ENCODE peak calls at places on chromosomes 2 and 18, in five cellular contexts. M is A549, O is endothelial cell of umbilical vein, X is HepG2, K is GM12878. C is an unnamed sample.
A peak's percentile ranks its signal among the peaks of the same experiment; 100 is the strongest.

GRCh38 chr2:233446616-233447305 is 92.5 kb downstream of the DGKD start:
- DNase-seq in M (no peak), K (no peak), O (no peak), X (no peak), C (no peak)

GRCh38 chr2:113694438-113694837 is 62.0 kb downstream of the SLC35F5 start:
- DNase-seq in M (no peak), X (no peak), O (no peak), K (no peak), C (no peak)

GRCh38 chr2:10454505-10454904 is 6.4 kb upstream of the ODC1 start:
- DNase-seq in M (no peak), O (no peak), K (no peak), X (no peak), C (no peak)

GRCh38 chr2:174778479-174778962 is 14.2 kb upstream of the CHRNA1 start:
- DNase-seq in X (peak; percentile 55), K (peak; percentile 50), M (no peak), O (no peak), C (peak; percentile 84)

GRCh38 chr2:231568098-231568784 is 24.4 kb upstream of the TEX44 start:
- DNase-seq in K (no peak), X (no peak), O (no peak), M (no peak), C (no peak)

GRCh38 chr2:67871696-67872320 is 191.0 kb downstream of the C1D start:
- DNase-seq in K (no peak), O (peak; percentile 84), M (no peak), X (no peak), C (no peak)

GRCh38 chr2:209619782-209620181 is 151.8 kb upstream of the UNC80 start:
- DNase-seq in K (no peak), M (no peak), X (no peak), O (peak; percentile 12), C (peak; percentile 88)

GRCh38 chr2:210616074-210616473 is 59.7 kb downstream of the CPS1 start:
- DNase-seq in X (no peak), M (no peak), K (no peak), O (no peak), C (no peak)

GRCh38 chr2:135798762-135799161 is 38.2 kb downstream of the LCT start:
- DNase-seq in O (peak; percentile 15), X (no peak), K (no peak), M (no peak), C (no peak)

GRCh38 chr2:133346654-133347053 is 221.6 kb downstream of the NCKAP5 start:
- DNase-seq in X (no peak), K (no peak), O (no peak), M (no peak), C (no peak)

GRCh38 chr2:242040303-242040655 is 170.8 kb downstream of the RTP5 start:
- DNase-seq in M (no peak), K (no peak), X (no peak), O (no peak), C (no peak)

GRCh38 chr2:205463626-205464025 is 218.7 kb upstream of the NRP2 start:
- DNase-seq in K (no peak), M (no peak), O (no peak), X (no peak), C (no peak)

GRCh38 chr2:240351826-240352426 is 83.5 kb upstream of the GPC1 start:
- DNase-seq in O (no peak), X (no peak), M (no peak), K (no peak), C (no peak)

GRCh38 chr18:49021433-49022129 is 70.8 kb upstream of the SMAD7 start:
- DNase-seq in X (peak; percentile 82), O (peak; percentile 19), M (no peak), K (peak; percentile 15), C (peak; percentile 71)

GRCh38 chr2:239793851-239794250 is 231.3 kb downstream of the NDUFA10 start:
- DNase-seq in M (no peak), O (no peak), X (peak; percentile 24), K (no peak), C (no peak)

GRCh38 chr2:169513926-169514325 is 4.4 kb downstream of the KLHL41 start:
- DNase-seq in K (no peak), X (peak; percentile 30), M (no peak), O (no peak), C (no peak)

GRCh38 chr2:29921560-29921915 is at the start of gene ALK:
- DNase-seq in M (peak; percentile 87), K (no peak), O (peak; percentile 58), X (peak; percentile 13), C (peak; percentile 77)

GRCh38 chr18:59950215-59950944 is 50.6 kb downstream of the PMAIP1 start:
- DNase-seq in K (no peak), X (no peak), M (no peak), O (no peak), C (no peak)

GRCh38 chr2:25197336-25198208 is 29.2 kb upstream of the POMC start:
- DNase-seq in K (no peak), M (no peak), O (no peak), X (no peak), C (no peak)

GRCh38 chr2:147374410-147374811 is 470.4 kb upstream of the ACVR2A start:
- DNase-seq in M (no peak), K (no peak), X (no peak), O (no peak), C (no peak)

GRCh38 chr2:187819624-187820023 is 265.4 kb upstream of the TFPI start:
- DNase-seq in M (no peak), K (no peak), O (no peak), X (peak; percentile 35), C (no peak)

GRCh38 chr2:156322103-156322671 is 10.3 kb downstream of the NR4A2 start:
- DNase-seq in M (no peak), K (no peak), O (no peak), X (no peak), C (no peak)

GRCh38 chr18:49094136-49094535 is 143.4 kb upstream of the SMAD7 start:
- DNase-seq in M (no peak), K (no peak), O (no peak), X (no peak), C (no peak)

GRCh38 chr2:180208841-180209240 is 201.7 kb upstream of the CWC22 start:
- DNase-seq in O (no peak), X (no peak), K (no peak), M (no peak), C (no peak)

GRCh38 chr18:71398530-71398929 is 1109.7 kb downstream of the SOCS6 start:
- DNase-seq in K (no peak), X (peak; percentile 1), O (peak; percentile 35), M (no peak), C (peak; percentile 40)

GRCh38 chr2:233147136-233147828 is 87.1 kb downstream of the INPP5D start:
- DNase-seq in M (no peak), O (no peak), K (no peak), X (no peak), C (no peak)

GRCh38 chr2:145744541-145745386 is 1224.8 kb upstream of the ZEB2 start:
- DNase-seq in X (no peak), K (no peak), M (no peak), O (peak; percentile 66), C (peak; percentile 62)

GRCh38 chr2:220614064-220614463 is 958.0 kb downstream of the EPHA4 start:
- DNase-seq in K (no peak), M (no peak), O (no peak), X (no peak), C (no peak)

GRCh38 chr2:66674087-66674486 is 239.2 kb downstream of the MEIS1 start:
- DNase-seq in X (no peak), M (no peak), K (no peak), O (no peak), C (no peak)

GRCh38 chr2:222791946-222792649 is 68.7 kb upstream of the ACSL3 start:
- DNase-seq in K (no peak), M (no peak), O (peak; percentile 64), X (no peak), C (peak; percentile 50)
- TF ChIP-seq MYC in K (no peak), M (no peak), O (no peak), X (no peak), C (no peak)

GRCh38 chr18:11826836-11827235 is 24.4 kb upstream of the CHMP1B start:
- DNase-seq in O (no peak), K (no peak), M (no peak), X (peak; percentile 34), C (no peak)
- TF ChIP-seq CTCF in O (no peak), K (no peak), M (no peak), X (peak; percentile 82), C (no peak)

DNA sequence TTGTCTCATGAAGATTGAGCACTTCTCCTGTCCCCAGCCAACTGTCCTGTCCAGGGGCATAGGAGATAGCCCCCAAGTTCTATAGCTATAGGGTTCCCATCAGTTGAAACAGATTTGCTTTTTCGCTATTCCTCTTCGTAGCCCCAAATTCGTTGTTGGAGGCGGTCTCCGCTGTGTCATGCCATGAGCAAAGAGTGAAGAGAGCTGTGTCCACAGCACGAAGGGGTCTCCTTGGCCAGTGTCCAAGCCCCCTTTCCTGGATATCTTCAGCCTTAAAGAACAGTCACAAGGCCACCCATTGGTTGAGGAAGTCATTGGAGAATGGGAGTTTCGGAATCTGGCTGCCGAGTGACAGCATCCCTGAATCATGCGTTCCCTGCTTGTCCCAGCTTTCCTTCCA is 21.0 kb downstream of the IGFBP5 start:
- DNase-seq in X (no peak), M (no peak), O (no peak), K (no peak), C (no peak)
- TF ChIP-seq POLR2A in X (no peak), M (no peak), O (no peak), K (no peak), C (no peak)

GRCh38 chr2:105369777-105370690 is 28.8 kb downstream of the FHL2 start:
- DNase-seq in M (peak; percentile 58), X (peak; percentile 68), O (peak; percentile 85), K (peak; percentile 55), C (peak; percentile 91)
- TF ChIP-seq MYC in M (peak; percentile 37), X (peak; percentile 50), O (peak; percentile 55), K (no peak), C (peak; percentile 58)

GRCh38 chr2:70190413-70191243 is at the start of gene C2orf42:
- DNase-seq in O (peak; percentile 98), K (peak; percentile 97), X (peak; percentile 98), M (peak; percentile 99), C (peak; percentile 99)
- TF ChIP-seq CTCF in O (peak; percentile 23), K (peak; percentile 14), X (peak; percentile 54), M (no peak), C (peak; percentile 24)

DNA sequence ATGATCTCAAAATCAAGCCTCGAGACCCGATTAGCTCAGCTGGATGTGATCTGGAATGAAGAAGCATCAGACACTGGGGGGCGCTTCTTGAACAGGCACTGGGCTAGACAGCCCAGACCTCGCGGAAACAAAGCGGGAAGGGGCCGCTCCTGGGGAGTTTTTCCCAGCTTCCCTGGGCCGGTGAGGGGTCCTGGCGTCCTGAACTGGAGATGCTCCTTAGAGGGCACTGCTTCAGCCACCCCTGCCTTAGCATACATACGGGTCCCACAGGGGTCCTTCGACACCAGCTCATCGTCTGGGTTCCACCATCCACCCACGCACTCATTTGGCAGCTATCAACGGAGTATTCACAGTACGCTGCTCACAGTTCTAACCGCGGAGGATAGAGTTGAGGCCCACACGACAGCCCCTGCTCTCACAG is 146.7 kb downstream of the TSN start:
- DNase-seq in K (no peak), O (peak; percentile 17), X (no peak), M (no peak), C (no peak)
- TF ChIP-seq POLR2A in K (peak; percentile 34), O (no peak), X (no peak), M (no peak), C (no peak)

C was measured in NB4.